ENCODE peak calls at places on chromosomes 11 and 22, in six cellular contexts. One of them, this sample, is unnamed.

GRCh38 chr22:20008221-20008995 is 8.2 kb downstream of the ARVCF start:
- DNase-seq in MM.1S: no peak
- DNase-seq in mesenchymal stem cell: no peak
- DNase-seq in naive thymus-derived CD4-positive, alpha-beta T cell: no peak
- DNase-seq in colonic mucosa: no peak
- DNase-seq in psoas muscle: peak; percentile 18
- DNase-seq in this sample: no peak

GRCh38 chr11:74636633-74637184 is 44.3 kb downstream of the POLD3 start:
- DNase-seq in naive thymus-derived CD4-positive, alpha-beta T cell: no peak
- DNase-seq in mesenchymal stem cell: peak; percentile 72
- DNase-seq in colonic mucosa: no peak
- DNase-seq in psoas muscle: no peak
- DNase-seq in MM.1S: no peak
- DNase-seq in this sample: no peak

GRCh38 chr22:30742291-30743256 is 47.9 kb downstream of the OSBP2 start:
- DNase-seq in naive thymus-derived CD4-positive, alpha-beta T cell: no peak
- DNase-seq in colonic mucosa: no peak
- DNase-seq in mesenchymal stem cell: no peak
- DNase-seq in psoas muscle: no peak
- DNase-seq in MM.1S: no peak
- DNase-seq in this sample: no peak

GRCh38 chr11:111698852-111699559 is 67.2 kb downstream of the PPP2R1B start:
- DNase-seq in naive thymus-derived CD4-positive, alpha-beta T cell: no peak
- DNase-seq in mesenchymal stem cell: no peak
- DNase-seq in psoas muscle: no peak
- DNase-seq in colonic mucosa: no peak
- DNase-seq in MM.1S: no peak
- DNase-seq in this sample: no peak

GRCh38 chr11:75810637-75811383 is 4.2 kb upstream of the UVRAG start:
- DNase-seq in naive thymus-derived CD4-positive, alpha-beta T cell: no peak
- DNase-seq in MM.1S: no peak
- DNase-seq in psoas muscle: no peak
- DNase-seq in mesenchymal stem cell: no peak
- DNase-seq in colonic mucosa: no peak
- DNase-seq in this sample: no peak

GRCh38 chr11:35675901-35676610 is 13.5 kb downstream of the TRIM44 start:
- DNase-seq in colonic mucosa: no peak
- DNase-seq in naive thymus-derived CD4-positive, alpha-beta T cell: no peak
- DNase-seq in MM.1S: peak; percentile 20
- DNase-seq in psoas muscle: no peak
- DNase-seq in mesenchymal stem cell: peak; percentile 47
- DNase-seq in this sample: no peak

GRCh38 chr22:17846326-17846992 is 72.2 kb upstream of the BID start:
- DNase-seq in psoas muscle: no peak
- DNase-seq in mesenchymal stem cell: no peak
- DNase-seq in MM.1S: no peak
- DNase-seq in naive thymus-derived CD4-positive, alpha-beta T cell: no peak
- DNase-seq in colonic mucosa: no peak
- DNase-seq in this sample: no peak

GRCh38 chr11:122093731-122094130 is 22.3 kb downstream of the BLID start:
- DNase-seq in naive thymus-derived CD4-positive, alpha-beta T cell: no peak
- DNase-seq in psoas muscle: no peak
- DNase-seq in colonic mucosa: no peak
- DNase-seq in mesenchymal stem cell: peak; percentile 55
- DNase-seq in MM.1S: no peak
- DNase-seq in this sample: no peak

GRCh38 chr22:50086526-50086925 is 1.3 kb upstream of the MLC1 start:
- DNase-seq in colonic mucosa: no peak
- DNase-seq in naive thymus-derived CD4-positive, alpha-beta T cell: no peak
- DNase-seq in mesenchymal stem cell: peak; percentile 37
- DNase-seq in psoas muscle: no peak
- DNase-seq in MM.1S: no peak
- DNase-seq in this sample: no peak

GRCh38 chr22:41360126-41360525 is 21.6 kb upstream of the TEF start:
- DNase-seq in colonic mucosa: no peak
- DNase-seq in mesenchymal stem cell: no peak
- DNase-seq in MM.1S: no peak
- DNase-seq in psoas muscle: no peak
- DNase-seq in naive thymus-derived CD4-positive, alpha-beta T cell: no peak
- DNase-seq in this sample: no peak

GRCh38 chr11:68990995-68991780 is 10.4 kb upstream of the MRGPRD start:
- DNase-seq in psoas muscle: peak; percentile 41
- DNase-seq in mesenchymal stem cell: no peak
- DNase-seq in colonic mucosa: no peak
- DNase-seq in MM.1S: no peak
- DNase-seq in naive thymus-derived CD4-positive, alpha-beta T cell: no peak
- DNase-seq in this sample: no peak

GRCh38 chr11:15053201-15053685 is 20.1 kb upstream of the CALCB start:
- DNase-seq in psoas muscle: no peak
- DNase-seq in MM.1S: no peak
- DNase-seq in colonic mucosa: no peak
- DNase-seq in naive thymus-derived CD4-positive, alpha-beta T cell: no peak
- DNase-seq in mesenchymal stem cell: peak; percentile 3
- DNase-seq in this sample: no peak
- H3K27me3 ChIP-seq in psoas muscle: no peaks in the 10 kb centered on the region
- H3K27me3 ChIP-seq in MM.1S: no peaks in the 10 kb centered on the region
- H3K27me3 ChIP-seq in colonic mucosa: no peaks in the 10 kb centered on the region
- H3K27me3 ChIP-seq in naive thymus-derived CD4-positive, alpha-beta T cell: no peaks in the 10 kb centered on the region
- H3K27me3 ChIP-seq in mesenchymal stem cell: no peaks in the 10 kb centered on the region
- H3K27me3 ChIP-seq in this sample: no peaks in the 10 kb centered on the region

GRCh38 chr11:119316017-119316728 is 757 bp downstream of the MCAM start:
- DNase-seq in colonic mucosa: no peak
- DNase-seq in MM.1S: no peak
- DNase-seq in naive thymus-derived CD4-positive, alpha-beta T cell: no peak
- DNase-seq in mesenchymal stem cell: peak; percentile 32
- DNase-seq in psoas muscle: peak; percentile 76
- DNase-seq in this sample: no peak

GRCh38 chr11:119315139-119316016 is 1.6 kb downstream of the MCAM start:
- DNase-seq in colonic mucosa: no peak
- DNase-seq in psoas muscle: no peak
- DNase-seq in naive thymus-derived CD4-positive, alpha-beta T cell: no peak
- DNase-seq in mesenchymal stem cell: peak; percentile 28
- DNase-seq in MM.1S: peak; percentile 87
- DNase-seq in this sample: peak; percentile 56

GRCh38 chr11:119316729-119317591 is at the start of gene MCAM:
- DNase-seq in naive thymus-derived CD4-positive, alpha-beta T cell: no peak
- DNase-seq in psoas muscle: no peak
- DNase-seq in colonic mucosa: no peak
- DNase-seq in MM.1S: no peak
- DNase-seq in mesenchymal stem cell: peak; percentile 71
- DNase-seq in this sample: no peak

GRCh38 chr11:119317592-119318239 is 786 bp upstream of the MCAM start:
- DNase-seq in naive thymus-derived CD4-positive, alpha-beta T cell: no peak
- DNase-seq in colonic mucosa: no peak
- DNase-seq in mesenchymal stem cell: no peak
- DNase-seq in psoas muscle: no peak
- DNase-seq in MM.1S: no peak
- DNase-seq in this sample: no peak

GRCh38 chr11:119314748-119315138 is 2.2 kb downstream of the MCAM start:
- DNase-seq in naive thymus-derived CD4-positive, alpha-beta T cell: no peak
- DNase-seq in colonic mucosa: no peak
- DNase-seq in psoas muscle: no peak
- DNase-seq in MM.1S: no peak
- DNase-seq in mesenchymal stem cell: no peak
- DNase-seq in this sample: no peak
- H3K4me3 ChIP-seq in naive thymus-derived CD4-positive, alpha-beta T cell: peak overlapping the region; percentile 69
- H3K4me3 ChIP-seq in colonic mucosa: peak overlapping the region; percentile 44
- H3K4me3 ChIP-seq in psoas muscle: peak overlapping the region; percentile 77
- H3K4me3 ChIP-seq in MM.1S: peak overlapping the region; percentile 68
- H3K4me3 ChIP-seq in mesenchymal stem cell: no peak overlapping the region
- H3K4me3 ChIP-seq in this sample: no peak overlapping the region

GRCh38 chr11:86737752-86738151 is 62.6 kb upstream of the PRSS23 start:
- DNase-seq in naive thymus-derived CD4-positive, alpha-beta T cell: no peak
- DNase-seq in psoas muscle: no peak
- DNase-seq in MM.1S: no peak
- DNase-seq in colonic mucosa: no peak
- DNase-seq in mesenchymal stem cell: peak; percentile 37
- DNase-seq in this sample: no peak
- H3K27ac ChIP-seq in naive thymus-derived CD4-positive, alpha-beta T cell: no peak overlapping the region
- H3K27ac ChIP-seq in psoas muscle: no peak overlapping the region
- H3K27ac ChIP-seq in MM.1S: no peak overlapping the region
- H3K27ac ChIP-seq in colonic mucosa: no peak overlapping the region
- H3K27ac ChIP-seq in mesenchymal stem cell: no peak overlapping the region
- H3K27ac ChIP-seq in this sample: no peak overlapping the region

DNA sequence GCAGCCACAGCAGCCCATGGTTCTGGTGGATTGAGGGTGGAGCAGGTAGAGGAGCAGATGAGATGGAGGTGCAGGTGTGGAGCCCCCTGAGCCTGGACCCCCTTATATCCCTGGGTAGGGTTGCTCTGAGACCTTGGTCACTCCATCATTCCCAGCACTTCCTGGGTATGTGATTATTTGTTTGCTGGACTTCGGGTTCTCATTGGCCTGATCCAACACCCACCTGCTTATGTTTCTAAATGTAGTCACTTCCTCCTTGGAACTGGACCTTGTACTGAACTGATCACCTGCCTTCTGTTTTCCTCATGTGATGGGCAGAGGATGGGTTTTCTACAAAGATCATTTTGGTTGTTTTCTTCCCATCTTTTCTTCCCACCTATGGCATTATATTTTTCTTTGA is at the start of gene KRTAP5-4:
- DNase-seq in mesenchymal stem cell: no peak
- DNase-seq in psoas muscle: no peak
- DNase-seq in colonic mucosa: no peak
- DNase-seq in MM.1S: no peak
- DNase-seq in naive thymus-derived CD4-positive, alpha-beta T cell: no peak
- DNase-seq in this sample: no peak
- H3K27me3 ChIP-seq in mesenchymal stem cell: peaks cover 43% of the 10 kb centered on the region
- H3K27me3 ChIP-seq in psoas muscle: no peaks in the 10 kb centered on the region
- H3K27me3 ChIP-seq in colonic mucosa: no peaks in the 10 kb centered on the region
- H3K27me3 ChIP-seq in MM.1S: peaks cover 96% of the 10 kb centered on the region
- H3K27me3 ChIP-seq in naive thymus-derived CD4-positive, alpha-beta T cell: no peaks in the 10 kb centered on the region
- H3K27me3 ChIP-seq in this sample: no peaks in the 10 kb centered on the region

This sample was measured in CD4-positive, alpha-beta memory T cell.